ENCODE peak calls at places on chromosomes 12 and 14, in seven cellular contexts. One of them, this sample, is unnamed.

GRCh38 chr12:69688496-69689427 is 10.3 kb downstream of the BEST3 start:
- DNase-seq in naive B cell: no peak
- DNase-seq in GM03348: peak
- DNase-seq in T-helper 2 cell: peak
- DNase-seq in ovary: peak
- DNase-seq in left kidney: peak
- DNase-seq in iPS-NIHi11: peak
- DNase-seq in this sample: peak

GRCh38 chr12:132881853-132882252 is 5.6 kb downstream of the CHFR start:
- DNase-seq in left kidney: peak
- DNase-seq in T-helper 2 cell: no peak
- DNase-seq in ovary: no peak
- DNase-seq in iPS-NIHi11: no peak
- DNase-seq in naive B cell: no peak
- DNase-seq in GM03348: no peak
- DNase-seq in this sample: no peak

GRCh38 chr14:103894034-103894722 is 34.1 kb upstream of the TDRD9 start:
- DNase-seq in iPS-NIHi11: no peak
- DNase-seq in ovary: no peak
- DNase-seq in GM03348: no peak
- DNase-seq in left kidney: no peak
- DNase-seq in T-helper 2 cell: no peak
- DNase-seq in naive B cell: no peak
- DNase-seq in this sample: no peak

GRCh38 chr14:51490205-51490604 is 161.5 kb upstream of the FRMD6 start:
- DNase-seq in left kidney: no peak
- DNase-seq in ovary: no peak
- DNase-seq in GM03348: peak
- DNase-seq in naive B cell: no peak
- DNase-seq in T-helper 2 cell: no peak
- DNase-seq in iPS-NIHi11: no peak
- DNase-seq in this sample: no peak

GRCh38 chr14:51277753-51278415 is 37.8 kb downstream of the TMX1 start:
- DNase-seq in naive B cell: no peak
- DNase-seq in ovary: no peak
- DNase-seq in iPS-NIHi11: no peak
- DNase-seq in left kidney: no peak
- DNase-seq in GM03348: no peak
- DNase-seq in T-helper 2 cell: no peak
- DNase-seq in this sample: no peak

GRCh38 chr12:107337354-107338095 is 244.2 kb upstream of the CRY1 start:
- DNase-seq in naive B cell: no peak
- DNase-seq in left kidney: no peak
- DNase-seq in iPS-NIHi11: no peak
- DNase-seq in ovary: no peak
- DNase-seq in GM03348: no peak
- DNase-seq in T-helper 2 cell: no peak
- DNase-seq in this sample: peak

GRCh38 chr12:67802723-67803122 is 154.2 kb downstream of the DYRK2 start:
- DNase-seq in naive B cell: no peak
- DNase-seq in left kidney: no peak
- DNase-seq in GM03348: no peak
- DNase-seq in T-helper 2 cell: no peak
- DNase-seq in iPS-NIHi11: no peak
- DNase-seq in ovary: no peak
- DNase-seq in this sample: no peak

GRCh38 chr14:35669782-35670181 is 135.8 kb downstream of the INSM2 start:
- DNase-seq in naive B cell: no peak
- DNase-seq in ovary: no peak
- DNase-seq in GM03348: no peak
- DNase-seq in left kidney: no peak
- DNase-seq in iPS-NIHi11: no peak
- DNase-seq in T-helper 2 cell: no peak
- DNase-seq in this sample: no peak

GRCh38 chr14:69553221-69553620 is 21.4 kb downstream of the CCDC177 start:
- DNase-seq in iPS-NIHi11: no peak
- DNase-seq in ovary: no peak
- DNase-seq in naive B cell: no peak
- DNase-seq in GM03348: peak
- DNase-seq in left kidney: no peak
- DNase-seq in T-helper 2 cell: no peak
- DNase-seq in this sample: no peak

GRCh38 chr12:116713529-116713928 is 24.3 kb downstream of the SPRING1 start:
- DNase-seq in T-helper 2 cell: no peak
- DNase-seq in left kidney: no peak
- DNase-seq in naive B cell: no peak
- DNase-seq in ovary: no peak
- DNase-seq in iPS-NIHi11: no peak
- DNase-seq in GM03348: no peak
- DNase-seq in this sample: no peak

GRCh38 chr12:116665666-116666304 is 72.1 kb downstream of the SPRING1 start:
- DNase-seq in left kidney: peak
- DNase-seq in ovary: no peak
- DNase-seq in iPS-NIHi11: no peak
- DNase-seq in naive B cell: no peak
- DNase-seq in GM03348: no peak
- DNase-seq in T-helper 2 cell: no peak
- DNase-seq in this sample: no peak

GRCh38 chr12:54215990-54216579 is 27.3 kb upstream of the SMUG1 start:
- DNase-seq in iPS-NIHi11: no peak
- DNase-seq in left kidney: peak
- DNase-seq in naive B cell: peak
- DNase-seq in T-helper 2 cell: peak
- DNase-seq in ovary: peak
- DNase-seq in GM03348: no peak
- DNase-seq in this sample: peak

GRCh38 chr12:2147335-2147734 is 94.5 kb downstream of the CACNA1C start:
- DNase-seq in left kidney: no peak
- DNase-seq in ovary: no peak
- DNase-seq in iPS-NIHi11: no peak
- DNase-seq in naive B cell: no peak
- DNase-seq in GM03348: no peak
- DNase-seq in T-helper 2 cell: no peak
- DNase-seq in this sample: no peak

GRCh38 chr12:12622418-12622817 is 10.7 kb downstream of the CREBL2 start:
- DNase-seq in ovary: no peak
- DNase-seq in iPS-NIHi11: no peak
- DNase-seq in GM03348: no peak
- DNase-seq in left kidney: no peak
- DNase-seq in naive B cell: no peak
- DNase-seq in T-helper 2 cell: peak
- DNase-seq in this sample: no peak

GRCh38 chr12:80681-81190 is 14.2 kb downstream of the IQSEC3 start:
- DNase-seq in ovary: no peak
- DNase-seq in iPS-NIHi11: no peak
- DNase-seq in T-helper 2 cell: no peak
- DNase-seq in left kidney: no peak
- DNase-seq in naive B cell: no peak
- DNase-seq in GM03348: no peak
- DNase-seq in this sample: no peak

GRCh38 chr12:118537481-118537917 is 161.1 kb downstream of the SUDS3 start:
- DNase-seq in naive B cell: no peak
- DNase-seq in GM03348: no peak
- DNase-seq in ovary: no peak
- DNase-seq in T-helper 2 cell: no peak
- DNase-seq in left kidney: no peak
- DNase-seq in iPS-NIHi11: peak
- DNase-seq in this sample: no peak

GRCh38 chr14:90842726-90843125 is 26.5 kb upstream of the TTC7B start:
- DNase-seq in T-helper 2 cell: peak
- DNase-seq in left kidney: no peak
- DNase-seq in ovary: no peak
- DNase-seq in iPS-NIHi11: no peak
- DNase-seq in GM03348: no peak
- DNase-seq in naive B cell: no peak
- DNase-seq in this sample: no peak

GRCh38 chr14:96138241-96138640 is 66.4 kb upstream of the BDKRB2 start:
- DNase-seq in ovary: no peak
- DNase-seq in T-helper 2 cell: no peak
- DNase-seq in iPS-NIHi11: no peak
- DNase-seq in naive B cell: no peak
- DNase-seq in GM03348: no peak
- DNase-seq in left kidney: no peak
- DNase-seq in this sample: no peak

GRCh38 chr14:74326369-74327152 is 21.7 kb upstream of the VRTN start:
- DNase-seq in GM03348: no peak
- DNase-seq in left kidney: peak
- DNase-seq in T-helper 2 cell: no peak
- DNase-seq in naive B cell: no peak
- DNase-seq in ovary: no peak
- DNase-seq in iPS-NIHi11: peak
- DNase-seq in this sample: no peak

GRCh38 chr14:73753887-73754880 is 40.0 kb upstream of the PNMA1 start:
- DNase-seq in T-helper 2 cell: peak
- DNase-seq in ovary: no peak
- DNase-seq in GM03348: peak
- DNase-seq in left kidney: no peak
- DNase-seq in iPS-NIHi11: no peak
- DNase-seq in naive B cell: peak
- DNase-seq in this sample: peak

GRCh38 chr12:100141666-100141997 is 1.0 kb downstream of the BLTP3B start:
- DNase-seq in left kidney: no peak
- DNase-seq in iPS-NIHi11: no peak
- DNase-seq in ovary: peak
- DNase-seq in T-helper 2 cell: peak
- DNase-seq in naive B cell: no peak
- DNase-seq in GM03348: peak
- DNase-seq in this sample: peak

GRCh38 chr12:46386360-46386867 is 13.8 kb upstream of the SLC38A2 start:
- DNase-seq in GM03348: peak
- DNase-seq in iPS-NIHi11: no peak
- DNase-seq in ovary: no peak
- DNase-seq in left kidney: no peak
- DNase-seq in T-helper 2 cell: no peak
- DNase-seq in naive B cell: no peak
- DNase-seq in this sample: no peak

GRCh38 chr14:55366271-55366670 is 45.4 kb downstream of the ATG14 start:
- DNase-seq in naive B cell: no peak
- DNase-seq in iPS-NIHi11: no peak
- DNase-seq in T-helper 2 cell: no peak
- DNase-seq in ovary: no peak
- DNase-seq in GM03348: peak
- DNase-seq in left kidney: no peak
- DNase-seq in this sample: no peak

GRCh38 chr14:96634481-96634880 is 132.3 kb downstream of the PAPOLA start:
- DNase-seq in T-helper 2 cell: no peak
- DNase-seq in ovary: no peak
- DNase-seq in naive B cell: no peak
- DNase-seq in iPS-NIHi11: no peak
- DNase-seq in GM03348: no peak
- DNase-seq in left kidney: no peak
- DNase-seq in this sample: no peak

GRCh38 chr14:51872396-51872795 is 12.0 kb downstream of the GNG2 start:
- DNase-seq in left kidney: no peak
- DNase-seq in iPS-NIHi11: no peak
- DNase-seq in GM03348: no peak
- DNase-seq in T-helper 2 cell: no peak
- DNase-seq in naive B cell: no peak
- DNase-seq in ovary: no peak
- DNase-seq in this sample: no peak

This sample was measured in activated naive CD8-positive, alpha-beta T cell treated with anti-CD3 and anti-CD28 coated beads, Interleukin-2, amount 50 U/mL, for 24 hours.